ENCODE peak calls at places on chromosomes 12 and 14, in four cellular contexts. F, N, T and H are unnamed samples.
A peak's percentile ranks its signal among the peaks of the same experiment; 100 is the strongest.

GRCh38 chr12:15620726-15621125 is 168.5 kb downstream of the EPS8 start:
- DNase-seq in T (no peak), N (no peak), F (no peak), H (no peak)

GRCh38 chr12:27822076-27822712 is 42.2 kb upstream of the MANSC4 start:
- DNase-seq in F (peak; percentile 12), N (no peak), T (no peak), H (no peak)

GRCh38 chr12:130762319-130762675 is 46.2 kb upstream of the RIMBP2 start:
- DNase-seq in F (no peak), N (no peak), T (no peak), H (no peak)

GRCh38 chr12:75724913-75725312 is 213.5 kb upstream of the KRR1 start:
- DNase-seq in T (no peak), N (peak; percentile 55), F (no peak), H (no peak)

GRCh38 chr12:41634096-41634495 is 446.0 kb downstream of the PDZRN4 start:
- DNase-seq in T (no peak), N (no peak), F (no peak), H (no peak)

GRCh38 chr14:26163761-26164160 is 434.1 kb downstream of the NOVA1 start:
- DNase-seq in T (no peak), N (no peak), F (no peak), H (no peak)

GRCh38 chr12:88056571-88056970 is 27.4 kb upstream of the C12orf50 start:
- DNase-seq in N (no peak), F (no peak), T (no peak), H (no peak)

GRCh38 chr12:115763376-115763775 is 514.1 kb downstream of the MED13L start:
- DNase-seq in F (no peak), N (no peak), T (no peak), H (no peak)

GRCh38 chr12:69062838-69063237 is 129.9 kb upstream of the CPM start:
- DNase-seq in T (no peak), F (no peak), N (no peak), H (no peak)

GRCh38 chr14:51236314-51236713 is 3.7 kb upstream of the TMX1 start:
- DNase-seq in N (no peak), T (no peak), F (no peak), H (no peak)

GRCh38 chr12:124852329-124852831 is 11.3 kb downstream of the SCARB1 start:
- DNase-seq in F (no peak), T (peak; percentile 88), N (peak; percentile 70), H (no peak)

GRCh38 chr12:39443704-39444234 is 849 bp upstream of the KIF21A start:
- DNase-seq in F (no peak), N (no peak), T (no peak), H (no peak)

GRCh38 chr14:84036863-84037262 is 1493.1 kb upstream of the FLRT2 start:
- DNase-seq in N (no peak), F (no peak), T (no peak), H (no peak)

GRCh38 chr12:1883513-1883912 is 34.9 kb downstream of the CACNA2D4 start:
- DNase-seq in T (no peak), F (no peak), N (no peak), H (no peak)

GRCh38 chr12:124754949-124755800 is 108.5 kb downstream of the SCARB1 start:
- DNase-seq in T (peak; percentile 84), F (no peak), N (peak; percentile 75), H (no peak)

GRCh38 chr12:52231305-52232232 is 1.5 kb upstream of the KRT7 start:
- DNase-seq in T (peak; percentile 47), N (no peak), F (no peak), H (peak; percentile 44)
- H3K4me1 ChIP-seq in T (no peaks in the 10 kb centered on the region), N (no peaks in the 10 kb centered on the region), F (no peaks in the 10 kb centered on the region), H (peaks cover 12% of the 10 kb centered on the region)

DNA sequence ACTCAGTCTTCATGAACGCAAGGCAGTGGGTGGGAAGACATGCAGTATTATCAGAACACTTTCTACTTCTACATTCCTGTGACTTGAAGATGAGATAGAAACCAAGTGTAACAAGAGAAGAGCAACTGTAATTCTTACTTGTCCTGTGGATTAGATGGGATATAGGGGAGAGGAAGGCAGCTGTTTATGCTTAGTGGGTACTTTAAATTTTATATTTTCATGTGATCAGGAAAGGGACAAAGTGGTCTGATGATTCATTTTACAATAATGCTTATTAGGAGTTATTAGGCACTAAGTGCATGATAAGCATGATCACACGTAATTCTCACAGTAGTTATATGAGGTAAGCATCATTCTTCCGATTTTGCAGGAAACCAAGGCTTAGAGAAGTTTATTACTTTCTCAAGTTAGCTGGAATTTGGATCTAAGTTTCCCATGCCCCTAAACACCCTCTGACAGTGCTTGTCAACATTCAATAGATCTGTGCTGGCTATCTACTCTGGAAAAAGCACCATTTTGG is 52.7 kb downstream of the PTGER2 start:
- DNase-seq in F (no peak), T (no peak), N (no peak), H (no peak)
- H3K4me1 ChIP-seq in F (no peaks in the 10 kb centered on the region), T (no peaks in the 10 kb centered on the region), N (no peaks in the 10 kb centered on the region), H (no peaks in the 10 kb centered on the region)

GRCh38 chr14:54579606-54580005 is 12.7 kb downstream of the SAMD4A start:
- DNase-seq in N (no peak), T (no peak), F (no peak), H (no peak)
- H3K4me1 ChIP-seq in N (no peaks in the 10 kb centered on the region), T (peaks cover 3% of the 10 kb centered on the region), F (no peaks in the 10 kb centered on the region), H (no peaks in the 10 kb centered on the region)

GRCh38 chr12:62158416-62159360 is 101.5 kb upstream of the USP15 start:
- DNase-seq in N (no peak), F (peak; percentile 75), T (no peak), H (no peak)
- H3K4me1 ChIP-seq in N (no peaks in the 10 kb centered on the region), F (peaks cover 31% of the 10 kb centered on the region), T (no peaks in the 10 kb centered on the region), H (no peaks in the 10 kb centered on the region)

GRCh38 chr12:6383572-6384498 is at the start of gene LTBR:
- DNase-seq in T (peak; percentile 97), N (peak; percentile 98), F (no peak), H (peak; percentile 98)
- H3K4me1 ChIP-seq in T (peaks cover 13% of the 10 kb centered on the region), N (peaks cover 19% of the 10 kb centered on the region), F (peaks cover 10% of the 10 kb centered on the region), H (peaks cover 4% of the 10 kb centered on the region)